ENCODE peak calls at places on chromosomes 1 and 21, in nine cellular contexts. H is HEK293T, Q is ecto neural progenitor cell, L is testis, W is ELR, F is AG04450, R is activated gamma-delta T cell, N is MM.1S, B is WTC11. O is an unnamed sample.
A peak's percentile ranks its signal among the peaks of the same experiment; 100 is the strongest.

GRCh38 chr1:183272390-183272801 is 86.3 kb downstream of the LAMC2 start:
- DNase-seq in H (no peak), B (no peak), Q (no peak), N (no peak), L (no peak), W (peak; percentile 99), F (no peak), R (no peak), O (no peak)

GRCh38 chr21:26070822-26071425 is 99.6 kb downstream of the APP start:
- DNase-seq in R (no peak), B (no peak), N (no peak), H (no peak), Q (no peak), L (peak; percentile 41), F (no peak), W (peak; percentile 48), O (no peak)

GRCh38 chr1:205772607-205773032 is 2.7 kb downstream of the RAB29 start:
- DNase-seq in B (no peak), H (no peak), N (no peak), R (no peak), F (no peak), Q (no peak), W (peak; percentile 52), L (no peak), O (no peak)

GRCh38 chr1:229599218-229599812 is 26.6 kb downstream of the TAF5L start:
- DNase-seq in R (no peak), Q (no peak), F (no peak), B (no peak), H (no peak), L (no peak), W (no peak), N (no peak), O (no peak)

GRCh38 chr21:41226853-41227252 is 58.9 kb downstream of the BACE2 start:
- DNase-seq in W (no peak), F (no peak), B (no peak), H (no peak), N (no peak), R (no peak), L (no peak), Q (no peak), O (no peak)

GRCh38 chr1:52877554-52877953 is 35.0 kb downstream of the ZYG11A start:
- DNase-seq in W (peak; percentile 9), H (no peak), N (no peak), R (no peak), Q (no peak), F (peak; percentile 52), B (no peak), L (no peak), O (no peak)

GRCh38 chr1:188355847-188356246 is 1527.1 kb downstream of the PLA2G4A start:
- DNase-seq in L (no peak), W (no peak), Q (no peak), R (no peak), F (no peak), H (no peak), N (no peak), B (no peak), O (no peak)

GRCh38 chr1:85465099-85465790 is at the start of gene DDAH1:
- DNase-seq in Q (no peak), W (peak; percentile 75), R (no peak), N (peak; percentile 70), L (peak; percentile 84), F (no peak), H (peak; percentile 81), B (peak; percentile 72), O (no peak)

O was measured in NCI-H1417 treated with DMSO at 0.1 percent for 48 hours.